ENCODE peak calls at places on chromosome 20, in six cellular contexts. One of them, this sample, is unnamed.

GRCh38 chr20:35994994-35995453 is 26.6 kb downstream of the CNBD2 start:
- DNase-seq in astrocyte of the spinal cord: peak; percentile 74
- DNase-seq in kidney epithelial cell: peak; percentile 43
- DNase-seq in fibroblast of lung: peak; percentile 82
- DNase-seq in DND-41: peak; percentile 83
- DNase-seq in Peyer's patch: peak; percentile 90
- DNase-seq in this sample: peak; percentile 77

GRCh38 chr20:3420211-3420707 is 12.8 kb upstream of the DNAAF9 start:
- DNase-seq in kidney epithelial cell: no peak
- DNase-seq in astrocyte of the spinal cord: peak; percentile 10
- DNase-seq in Peyer's patch: no peak
- DNase-seq in DND-41: no peak
- DNase-seq in fibroblast of lung: peak; percentile 78
- DNase-seq in this sample: peak; percentile 87

GRCh38 chr20:57654998-57655811 is 35.0 kb upstream of the ZBP1 start:
- DNase-seq in fibroblast of lung: no peak
- DNase-seq in astrocyte of the spinal cord: no peak
- DNase-seq in Peyer's patch: peak; percentile 36
- DNase-seq in kidney epithelial cell: no peak
- DNase-seq in DND-41: peak; percentile 6
- DNase-seq in this sample: no peak

GRCh38 chr20:58722379-58722778 is 29.8 kb downstream of the NPEPL1 start:
- DNase-seq in fibroblast of lung: no peak
- DNase-seq in kidney epithelial cell: no peak
- DNase-seq in DND-41: no peak
- DNase-seq in Peyer's patch: no peak
- DNase-seq in astrocyte of the spinal cord: no peak
- DNase-seq in this sample: no peak

GRCh38 chr20:54362283-54362682 is 113.1 kb upstream of the DOK5 start:
- DNase-seq in kidney epithelial cell: no peak
- DNase-seq in astrocyte of the spinal cord: no peak
- DNase-seq in DND-41: no peak
- DNase-seq in Peyer's patch: no peak
- DNase-seq in fibroblast of lung: no peak
- DNase-seq in this sample: no peak

GRCh38 chr20:9294081-9294480 is 220.3 kb upstream of the LAMP5 start:
- DNase-seq in DND-41: no peak
- DNase-seq in kidney epithelial cell: no peak
- DNase-seq in fibroblast of lung: peak; percentile 68
- DNase-seq in Peyer's patch: no peak
- DNase-seq in astrocyte of the spinal cord: peak; percentile 70
- DNase-seq in this sample: peak; percentile 71

GRCh38 chr20:58309607-58310290 is at the start of gene RAB22A:
- DNase-seq in fibroblast of lung: peak; percentile 82
- DNase-seq in astrocyte of the spinal cord: peak; percentile 77
- DNase-seq in DND-41: peak; percentile 72
- DNase-seq in kidney epithelial cell: no peak
- DNase-seq in Peyer's patch: peak; percentile 88
- DNase-seq in this sample: peak; percentile 80

GRCh38 chr20:4130404-4131189 is 115.2 kb upstream of the RNF24 start:
- DNase-seq in astrocyte of the spinal cord: peak; percentile 64
- DNase-seq in kidney epithelial cell: no peak
- DNase-seq in DND-41: peak; percentile 90
- DNase-seq in Peyer's patch: no peak
- DNase-seq in fibroblast of lung: peak; percentile 50
- DNase-seq in this sample: peak; percentile 74

DNA sequence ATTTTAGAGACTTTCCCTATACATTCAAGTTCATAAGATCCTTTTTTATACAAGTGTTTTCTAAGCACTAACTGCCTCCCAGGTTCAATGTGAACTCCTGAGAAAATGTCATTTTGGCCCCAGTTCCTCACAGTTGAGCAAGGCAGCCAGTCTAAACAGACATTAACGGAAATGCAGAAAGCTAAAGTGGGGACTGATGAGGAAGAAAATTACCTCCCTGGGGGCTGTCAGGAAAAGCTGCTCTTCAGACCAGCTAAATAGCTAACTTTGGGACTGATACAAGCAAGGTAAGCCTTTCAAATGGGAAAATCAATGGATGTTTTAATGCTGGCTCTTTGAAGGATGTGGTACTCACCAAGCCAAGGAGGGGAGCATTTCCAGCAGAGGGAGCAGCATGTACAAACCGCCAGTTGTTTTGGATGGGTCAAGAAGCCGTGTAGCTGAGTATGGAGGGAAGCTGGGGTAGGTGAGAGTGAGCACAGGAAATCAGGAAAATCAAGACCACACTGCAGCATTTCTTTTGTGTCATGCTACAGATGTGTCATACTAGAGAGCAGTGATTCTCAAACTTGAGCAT is 180.8 kb upstream of the CHD6 start:
- DNase-seq in Peyer's patch: no peak
- DNase-seq in astrocyte of the spinal cord: no peak
- DNase-seq in DND-41: no peak
- DNase-seq in fibroblast of lung: no peak
- DNase-seq in kidney epithelial cell: no peak
- DNase-seq in this sample: no peak
- TF ChIP-seq CTCF in Peyer's patch: no peak
- TF ChIP-seq CTCF in astrocyte of the spinal cord: no peak
- TF ChIP-seq CTCF in DND-41: no peak
- TF ChIP-seq CTCF in fibroblast of lung: no peak
- TF ChIP-seq CTCF in kidney epithelial cell: no peak
- TF ChIP-seq CTCF in this sample: no peak

GRCh38 chr20:63158845-63159244 is 57.1 kb downstream of the YTHDF1 start:
- DNase-seq in DND-41: no peak
- DNase-seq in Peyer's patch: no peak
- DNase-seq in astrocyte of the spinal cord: no peak
- DNase-seq in fibroblast of lung: no peak
- DNase-seq in kidney epithelial cell: no peak
- DNase-seq in this sample: no peak
- H3K4me3 ChIP-seq in DND-41: no peak overlapping the region
- H3K4me3 ChIP-seq in Peyer's patch: no peak overlapping the region
- H3K4me3 ChIP-seq in astrocyte of the spinal cord: no peak overlapping the region
- H3K4me3 ChIP-seq in fibroblast of lung: no peak overlapping the region
- H3K4me3 ChIP-seq in kidney epithelial cell: no peak overlapping the region
- H3K4me3 ChIP-seq in this sample: no peak overlapping the region

GRCh38 chr20:5136096-5136495 is 9.3 kb downstream of the CDS2 start:
- DNase-seq in DND-41: no peak
- DNase-seq in fibroblast of lung: no peak
- DNase-seq in kidney epithelial cell: no peak
- DNase-seq in astrocyte of the spinal cord: no peak
- DNase-seq in Peyer's patch: no peak
- DNase-seq in this sample: no peak

GRCh38 chr20:5140195-5140594 is 13.4 kb downstream of the CDS2 start:
- DNase-seq in Peyer's patch: no peak
- DNase-seq in astrocyte of the spinal cord: no peak
- DNase-seq in fibroblast of lung: no peak
- DNase-seq in DND-41: no peak
- DNase-seq in kidney epithelial cell: no peak
- DNase-seq in this sample: no peak

GRCh38 chr20:5133998-5134397 is 7.2 kb downstream of the CDS2 start:
- DNase-seq in astrocyte of the spinal cord: no peak
- DNase-seq in kidney epithelial cell: no peak
- DNase-seq in DND-41: no peak
- DNase-seq in fibroblast of lung: no peak
- DNase-seq in Peyer's patch: no peak
- DNase-seq in this sample: no peak

GRCh38 chr20:5131502-5131901 is 4.7 kb downstream of the CDS2 start:
- DNase-seq in Peyer's patch: no peak
- DNase-seq in fibroblast of lung: no peak
- DNase-seq in astrocyte of the spinal cord: no peak
- DNase-seq in kidney epithelial cell: no peak
- DNase-seq in DND-41: no peak
- DNase-seq in this sample: no peak

DNA sequence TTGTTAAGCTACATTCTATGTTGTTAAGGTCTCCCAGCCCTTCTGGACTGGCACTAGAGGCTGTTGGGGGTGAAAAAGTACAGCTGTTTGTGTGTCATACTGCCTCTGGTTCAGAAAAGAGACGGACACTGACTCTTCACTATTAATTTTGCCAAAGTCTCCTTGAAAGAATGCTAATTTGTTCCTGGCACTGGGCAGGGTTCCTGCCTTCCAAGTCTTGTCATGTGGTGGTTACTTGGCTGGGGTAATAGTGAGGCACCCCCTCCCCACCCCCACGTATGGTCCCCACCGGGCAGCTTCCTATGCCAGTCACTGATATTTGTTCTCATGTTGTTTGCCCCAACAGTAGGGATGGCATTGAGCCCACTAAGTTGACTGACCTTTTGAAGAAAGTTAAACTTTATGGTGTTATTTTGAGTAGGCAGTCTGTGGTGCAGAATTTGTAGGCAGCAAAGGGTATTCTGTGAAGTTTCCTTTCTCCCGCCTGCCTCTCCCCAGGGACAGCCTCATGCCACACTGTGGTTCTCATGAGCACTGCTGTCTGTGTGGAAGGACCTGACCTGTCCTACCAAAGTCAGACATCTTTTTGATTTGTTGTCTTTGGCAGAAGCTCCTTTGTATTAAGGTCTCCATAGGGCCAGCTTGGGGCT is 8.7 kb downstream of the CDS2 start:
- DNase-seq in Peyer's patch: no peak
- DNase-seq in fibroblast of lung: no peak
- DNase-seq in astrocyte of the spinal cord: no peak
- DNase-seq in DND-41: no peak
- DNase-seq in kidney epithelial cell: no peak
- DNase-seq in this sample: no peak
- TF ChIP-seq CTCF in Peyer's patch: no peak
- TF ChIP-seq CTCF in fibroblast of lung: no peak
- TF ChIP-seq CTCF in astrocyte of the spinal cord: no peak
- TF ChIP-seq CTCF in DND-41: no peak
- TF ChIP-seq CTCF in kidney epithelial cell: no peak
- TF ChIP-seq CTCF in this sample: no peak

GRCh38 chr20:23625236-23625964 is 12.4 kb downstream of the CST3 start:
- DNase-seq in Peyer's patch: no peak
- DNase-seq in kidney epithelial cell: no peak
- DNase-seq in DND-41: no peak
- DNase-seq in fibroblast of lung: no peak
- DNase-seq in astrocyte of the spinal cord: no peak
- DNase-seq in this sample: no peak

GRCh38 chr20:23623666-23624065 is 14.1 kb downstream of the CST3 start:
- DNase-seq in fibroblast of lung: no peak
- DNase-seq in kidney epithelial cell: no peak
- DNase-seq in astrocyte of the spinal cord: no peak
- DNase-seq in DND-41: no peak
- DNase-seq in Peyer's patch: no peak
- DNase-seq in this sample: no peak

GRCh38 chr20:23626040-23626620 is 11.6 kb downstream of the CST3 start:
- DNase-seq in kidney epithelial cell: no peak
- DNase-seq in astrocyte of the spinal cord: no peak
- DNase-seq in fibroblast of lung: peak; percentile 57
- DNase-seq in Peyer's patch: no peak
- DNase-seq in DND-41: no peak
- DNase-seq in this sample: peak; percentile 34

GRCh38 chr20:23624307-23624706 is 13.4 kb downstream of the CST3 start:
- DNase-seq in DND-41: no peak
- DNase-seq in fibroblast of lung: peak; percentile 66
- DNase-seq in astrocyte of the spinal cord: no peak
- DNase-seq in Peyer's patch: no peak
- DNase-seq in kidney epithelial cell: no peak
- DNase-seq in this sample: no peak

GRCh38 chr20:23622839-23623343 is 14.9 kb downstream of the CST3 start:
- DNase-seq in fibroblast of lung: peak; percentile 98
- DNase-seq in kidney epithelial cell: peak; percentile 86
- DNase-seq in DND-41: no peak
- DNase-seq in astrocyte of the spinal cord: peak; percentile 96
- DNase-seq in Peyer's patch: no peak
- DNase-seq in this sample: peak; percentile 91
- H3K4me3 ChIP-seq in fibroblast of lung: peak overlapping the region; percentile 49
- H3K4me3 ChIP-seq in kidney epithelial cell: no peak overlapping the region
- H3K4me3 ChIP-seq in DND-41: peak overlapping the region; percentile 28
- H3K4me3 ChIP-seq in astrocyte of the spinal cord: peak overlapping the region; percentile 28
- H3K4me3 ChIP-seq in Peyer's patch: no peak overlapping the region
- H3K4me3 ChIP-seq in this sample: peak overlapping the region; percentile 55

GRCh38 chr20:45461225-45461624 is 8.3 kb upstream of the WFDC2 start:
- DNase-seq in kidney epithelial cell: no peak
- DNase-seq in DND-41: no peak
- DNase-seq in fibroblast of lung: no peak
- DNase-seq in astrocyte of the spinal cord: no peak
- DNase-seq in Peyer's patch: no peak
- DNase-seq in this sample: no peak

GRCh38 chr20:45452772-45453171 is 16.8 kb upstream of the WFDC2 start:
- DNase-seq in astrocyte of the spinal cord: no peak
- DNase-seq in Peyer's patch: no peak
- DNase-seq in fibroblast of lung: no peak
- DNase-seq in DND-41: no peak
- DNase-seq in kidney epithelial cell: no peak
- DNase-seq in this sample: no peak

GRCh38 chr20:45459606-45460005 is 9.9 kb upstream of the WFDC2 start:
- DNase-seq in Peyer's patch: no peak
- DNase-seq in DND-41: no peak
- DNase-seq in kidney epithelial cell: no peak
- DNase-seq in astrocyte of the spinal cord: no peak
- DNase-seq in fibroblast of lung: no peak
- DNase-seq in this sample: peak; percentile 8

GRCh38 chr20:45452238-45452637 is 17.3 kb upstream of the WFDC2 start:
- DNase-seq in DND-41: no peak
- DNase-seq in Peyer's patch: no peak
- DNase-seq in kidney epithelial cell: no peak
- DNase-seq in fibroblast of lung: no peak
- DNase-seq in astrocyte of the spinal cord: no peak
- DNase-seq in this sample: no peak

DNA sequence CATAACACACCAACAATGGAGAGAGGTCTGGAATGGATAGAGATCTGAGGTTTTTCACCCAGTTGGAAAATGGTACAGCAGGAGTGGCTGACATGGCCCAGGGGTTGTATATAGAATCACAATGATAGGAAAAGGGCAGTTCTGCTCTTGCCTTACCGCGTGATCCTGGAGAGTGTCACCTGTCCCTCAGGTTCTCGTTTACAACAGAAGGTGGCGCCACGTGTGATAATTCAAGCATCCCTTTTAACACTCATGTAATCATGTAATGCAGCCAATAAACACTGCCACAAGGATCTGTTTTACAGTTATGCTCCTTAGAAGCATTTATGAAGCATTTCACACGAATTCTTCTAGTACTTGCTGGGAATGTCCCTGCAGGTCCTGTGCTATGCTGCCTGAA is 12.9 kb upstream of the WFDC2 start:
- DNase-seq in fibroblast of lung: no peak
- DNase-seq in kidney epithelial cell: no peak
- DNase-seq in astrocyte of the spinal cord: no peak
- DNase-seq in DND-41: peak; percentile 35
- DNase-seq in Peyer's patch: peak; percentile 59
- DNase-seq in this sample: no peak
- TF ChIP-seq CTCF in fibroblast of lung: no peak
- TF ChIP-seq CTCF in kidney epithelial cell: peak; percentile 34
- TF ChIP-seq CTCF in astrocyte of the spinal cord: peak; percentile 21
- TF ChIP-seq CTCF in DND-41: peak; percentile 67
- TF ChIP-seq CTCF in Peyer's patch: no peak
- TF ChIP-seq CTCF in this sample: peak; percentile 17